ENCODE peak calls at places on chromosomes 5 and 9, in nine cellular contexts. One of them, this sample, is unnamed.

GRCh38 chr5:79032031-79032711 is 37.3 kb downstream of the DMGDH start:
- DNase-seq in neuronal stem cell: no peak
- DNase-seq in fibroblast of lung: no peak
- DNase-seq in CD4-positive, alpha-beta memory T cell: no peak
- DNase-seq in naive thymus-derived CD4-positive, alpha-beta T cell: no peak
- DNase-seq in CD8-positive, alpha-beta memory T cell: no peak
- DNase-seq in PC-3: no peak
- DNase-seq in adipocyte: no peak
- DNase-seq in cardiac fibroblast: no peak
- DNase-seq in this sample: no peak

GRCh38 chr5:109692011-109692410 is 2.3 kb downstream of the MAN2A1 start:
- DNase-seq in neuronal stem cell: no peak
- DNase-seq in fibroblast of lung: peak; percentile 64
- DNase-seq in CD4-positive, alpha-beta memory T cell: no peak
- DNase-seq in naive thymus-derived CD4-positive, alpha-beta T cell: no peak
- DNase-seq in CD8-positive, alpha-beta memory T cell: no peak
- DNase-seq in PC-3: peak; percentile 34
- DNase-seq in adipocyte: peak; percentile 81
- DNase-seq in cardiac fibroblast: peak; percentile 66
- DNase-seq in this sample: no peak

GRCh38 chr5:132226516-132227234 is 978 bp downstream of the P4HA2 start:
- DNase-seq in neuronal stem cell: no peak
- DNase-seq in fibroblast of lung: peak; percentile 59
- DNase-seq in CD4-positive, alpha-beta memory T cell: no peak
- DNase-seq in naive thymus-derived CD4-positive, alpha-beta T cell: no peak
- DNase-seq in CD8-positive, alpha-beta memory T cell: no peak
- DNase-seq in PC-3: no peak
- DNase-seq in adipocyte: peak; percentile 55
- DNase-seq in cardiac fibroblast: no peak
- DNase-seq in this sample: no peak

GRCh38 chr5:134085411-134085810 is 29.1 kb upstream of the TCF7 start:
- DNase-seq in neuronal stem cell: no peak
- DNase-seq in fibroblast of lung: no peak
- DNase-seq in CD4-positive, alpha-beta memory T cell: no peak
- DNase-seq in naive thymus-derived CD4-positive, alpha-beta T cell: no peak
- DNase-seq in CD8-positive, alpha-beta memory T cell: no peak
- DNase-seq in PC-3: no peak
- DNase-seq in adipocyte: no peak
- DNase-seq in cardiac fibroblast: no peak
- DNase-seq in this sample: no peak

GRCh38 chr9:128656416-128657343 is at the start of gene DYNC2I2:
- DNase-seq in neuronal stem cell: peak; percentile 96
- DNase-seq in fibroblast of lung: peak; percentile 94
- DNase-seq in CD4-positive, alpha-beta memory T cell: peak; percentile 95
- DNase-seq in naive thymus-derived CD4-positive, alpha-beta T cell: peak; percentile 96
- DNase-seq in CD8-positive, alpha-beta memory T cell: peak; percentile 95
- DNase-seq in PC-3: peak; percentile 91
- DNase-seq in adipocyte: peak; percentile 96
- DNase-seq in cardiac fibroblast: peak; percentile 95
- DNase-seq in this sample: peak; percentile 74

GRCh38 chr5:128649183-128649582 is 111.1 kb upstream of the FBN2 start:
- DNase-seq in neuronal stem cell: no peak
- DNase-seq in fibroblast of lung: peak; percentile 83
- DNase-seq in CD4-positive, alpha-beta memory T cell: no peak
- DNase-seq in naive thymus-derived CD4-positive, alpha-beta T cell: no peak
- DNase-seq in CD8-positive, alpha-beta memory T cell: no peak
- DNase-seq in PC-3: no peak
- DNase-seq in adipocyte: peak; percentile 95
- DNase-seq in cardiac fibroblast: peak; percentile 83
- DNase-seq in this sample: peak; percentile 46

GRCh38 chr5:67301285-67301904 is 104.8 kb upstream of the CD180 start:
- DNase-seq in neuronal stem cell: no peak
- DNase-seq in fibroblast of lung: peak; percentile 98
- DNase-seq in CD4-positive, alpha-beta memory T cell: no peak
- DNase-seq in naive thymus-derived CD4-positive, alpha-beta T cell: no peak
- DNase-seq in CD8-positive, alpha-beta memory T cell: no peak
- DNase-seq in PC-3: peak; percentile 40
- DNase-seq in adipocyte: peak; percentile 87
- DNase-seq in cardiac fibroblast: peak; percentile 96
- DNase-seq in this sample: peak; percentile 97

GRCh38 chr5:40166757-40167156 is 513.0 kb upstream of the PTGER4 start:
- DNase-seq in neuronal stem cell: no peak
- DNase-seq in fibroblast of lung: peak; percentile 39
- DNase-seq in CD4-positive, alpha-beta memory T cell: no peak
- DNase-seq in naive thymus-derived CD4-positive, alpha-beta T cell: no peak
- DNase-seq in CD8-positive, alpha-beta memory T cell: no peak
- DNase-seq in PC-3: peak; percentile 49
- DNase-seq in adipocyte: peak; percentile 15
- DNase-seq in cardiac fibroblast: peak; percentile 24
- DNase-seq in this sample: no peak

GRCh38 chr9:135060461-135061116 is 26.9 kb upstream of the OLFM1 start:
- DNase-seq in neuronal stem cell: no peak
- DNase-seq in fibroblast of lung: no peak
- DNase-seq in CD4-positive, alpha-beta memory T cell: no peak
- DNase-seq in naive thymus-derived CD4-positive, alpha-beta T cell: no peak
- DNase-seq in CD8-positive, alpha-beta memory T cell: no peak
- DNase-seq in PC-3: no peak
- DNase-seq in adipocyte: no peak
- DNase-seq in cardiac fibroblast: no peak
- DNase-seq in this sample: no peak

GRCh38 chr5:60674670-60675069 is 25.3 kb downstream of the DEPDC1B start:
- DNase-seq in neuronal stem cell: no peak
- DNase-seq in fibroblast of lung: no peak
- DNase-seq in CD4-positive, alpha-beta memory T cell: no peak
- DNase-seq in naive thymus-derived CD4-positive, alpha-beta T cell: no peak
- DNase-seq in CD8-positive, alpha-beta memory T cell: no peak
- DNase-seq in PC-3: no peak
- DNase-seq in adipocyte: no peak
- DNase-seq in cardiac fibroblast: peak; percentile 9
- DNase-seq in this sample: peak; percentile 6

GRCh38 chr5:16866795-16867584 is 69.1 kb downstream of the MYO10 start:
- DNase-seq in neuronal stem cell: peak; percentile 64
- DNase-seq in fibroblast of lung: peak; percentile 62
- DNase-seq in CD4-positive, alpha-beta memory T cell: no peak
- DNase-seq in naive thymus-derived CD4-positive, alpha-beta T cell: no peak
- DNase-seq in CD8-positive, alpha-beta memory T cell: no peak
- DNase-seq in PC-3: no peak
- DNase-seq in adipocyte: no peak
- DNase-seq in cardiac fibroblast: no peak
- DNase-seq in this sample: no peak

GRCh38 chr9:109320338-109320733 is 523 bp downstream of the EPB41L4B start:
- DNase-seq in neuronal stem cell: peak; percentile 26
- DNase-seq in fibroblast of lung: no peak
- DNase-seq in CD4-positive, alpha-beta memory T cell: no peak
- DNase-seq in naive thymus-derived CD4-positive, alpha-beta T cell: no peak
- DNase-seq in CD8-positive, alpha-beta memory T cell: no peak
- DNase-seq in PC-3: peak; percentile 32
- DNase-seq in adipocyte: peak; percentile 47
- DNase-seq in cardiac fibroblast: no peak
- DNase-seq in this sample: no peak

GRCh38 chr9:136372561-136373299 is 739 bp downstream of the CARD9 start:
- DNase-seq in neuronal stem cell: no peak
- DNase-seq in fibroblast of lung: peak; percentile 87
- DNase-seq in CD4-positive, alpha-beta memory T cell: no peak
- DNase-seq in naive thymus-derived CD4-positive, alpha-beta T cell: no peak
- DNase-seq in CD8-positive, alpha-beta memory T cell: no peak
- DNase-seq in PC-3: peak; percentile 8
- DNase-seq in adipocyte: peak; percentile 85
- DNase-seq in cardiac fibroblast: peak; percentile 69
- DNase-seq in this sample: peak; percentile 47

GRCh38 chr9:127281887-127282286 is 17.3 kb downstream of the GARNL3 start:
- DNase-seq in neuronal stem cell: no peak
- DNase-seq in fibroblast of lung: no peak
- DNase-seq in CD4-positive, alpha-beta memory T cell: no peak
- DNase-seq in naive thymus-derived CD4-positive, alpha-beta T cell: no peak
- DNase-seq in CD8-positive, alpha-beta memory T cell: no peak
- DNase-seq in PC-3: no peak
- DNase-seq in adipocyte: no peak
- DNase-seq in cardiac fibroblast: no peak
- DNase-seq in this sample: no peak

GRCh38 chr5:132221781-132222648 is 5.6 kb downstream of the P4HA2 start:
- DNase-seq in neuronal stem cell: no peak
- DNase-seq in fibroblast of lung: peak; percentile 97
- DNase-seq in CD4-positive, alpha-beta memory T cell: no peak
- DNase-seq in naive thymus-derived CD4-positive, alpha-beta T cell: no peak
- DNase-seq in CD8-positive, alpha-beta memory T cell: no peak
- DNase-seq in PC-3: no peak
- DNase-seq in adipocyte: peak; percentile 74
- DNase-seq in cardiac fibroblast: peak; percentile 67
- DNase-seq in this sample: peak; percentile 76

GRCh38 chr9:73152953-73153352 is 1.3 kb downstream of the ANXA1 start:
- DNase-seq in neuronal stem cell: no peak
- DNase-seq in fibroblast of lung: no peak
- DNase-seq in CD4-positive, alpha-beta memory T cell: peak; percentile 50
- DNase-seq in naive thymus-derived CD4-positive, alpha-beta T cell: no peak
- DNase-seq in CD8-positive, alpha-beta memory T cell: no peak
- DNase-seq in PC-3: peak; percentile 39
- DNase-seq in adipocyte: peak; percentile 68
- DNase-seq in cardiac fibroblast: peak; percentile 63
- DNase-seq in this sample: no peak

GRCh38 chr9:21153688-21154608 is 12.3 kb upstream of the IFNW1 start:
- DNase-seq in neuronal stem cell: peak; percentile 12
- DNase-seq in fibroblast of lung: peak; percentile 15
- DNase-seq in CD4-positive, alpha-beta memory T cell: peak; percentile 6
- DNase-seq in naive thymus-derived CD4-positive, alpha-beta T cell: peak; percentile 2
- DNase-seq in CD8-positive, alpha-beta memory T cell: no peak
- DNase-seq in PC-3: peak; percentile 32
- DNase-seq in adipocyte: peak; percentile 17
- DNase-seq in cardiac fibroblast: peak; percentile 48
- DNase-seq in this sample: peak; percentile 17

GRCh38 chr9:77879344-77880089 is 152.1 kb downstream of the GNAQ start:
- DNase-seq in neuronal stem cell: no peak
- DNase-seq in fibroblast of lung: no peak
- DNase-seq in CD4-positive, alpha-beta memory T cell: no peak
- DNase-seq in naive thymus-derived CD4-positive, alpha-beta T cell: no peak
- DNase-seq in CD8-positive, alpha-beta memory T cell: no peak
- DNase-seq in PC-3: peak; percentile 30
- DNase-seq in adipocyte: no peak
- DNase-seq in cardiac fibroblast: peak; percentile 66
- DNase-seq in this sample: no peak

GRCh38 chr9:98304381-98304780 is 48.9 kb upstream of the TBC1D2 start:
- DNase-seq in neuronal stem cell: no peak
- DNase-seq in fibroblast of lung: no peak
- DNase-seq in CD4-positive, alpha-beta memory T cell: no peak
- DNase-seq in naive thymus-derived CD4-positive, alpha-beta T cell: no peak
- DNase-seq in CD8-positive, alpha-beta memory T cell: no peak
- DNase-seq in PC-3: no peak
- DNase-seq in adipocyte: no peak
- DNase-seq in cardiac fibroblast: no peak
- DNase-seq in this sample: no peak

DNA sequence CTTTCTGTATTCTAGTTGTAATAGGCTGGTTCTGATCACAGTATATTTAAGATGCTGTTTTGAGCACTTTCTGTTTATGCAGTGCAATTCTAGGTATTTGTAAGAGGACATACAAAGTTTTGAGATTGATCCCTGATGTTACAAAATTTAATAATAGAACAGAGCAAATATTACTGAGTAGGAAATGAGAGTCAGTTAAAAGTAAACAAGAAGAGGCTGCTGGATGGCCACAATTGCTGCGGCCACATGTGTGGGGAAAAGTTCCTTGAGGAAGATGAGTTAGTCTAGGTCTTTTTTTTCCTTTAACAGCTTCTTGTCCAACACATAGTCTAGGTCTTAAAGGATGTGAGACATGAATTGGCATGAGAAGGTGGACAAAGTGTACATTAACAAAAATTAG is 11.3 kb downstream of the EHMT1 start:
- DNase-seq in neuronal stem cell: no peak
- DNase-seq in fibroblast of lung: no peak
- DNase-seq in CD4-positive, alpha-beta memory T cell: no peak
- DNase-seq in naive thymus-derived CD4-positive, alpha-beta T cell: no peak
- DNase-seq in CD8-positive, alpha-beta memory T cell: no peak
- DNase-seq in PC-3: no peak
- DNase-seq in adipocyte: no peak
- DNase-seq in cardiac fibroblast: peak; percentile 14
- DNase-seq in this sample: no peak
- H3K4me3 ChIP-seq in neuronal stem cell: no peak overlapping the region
- H3K4me3 ChIP-seq in fibroblast of lung: no peak overlapping the region
- H3K4me3 ChIP-seq in CD4-positive, alpha-beta memory T cell: no peak overlapping the region
- H3K4me3 ChIP-seq in naive thymus-derived CD4-positive, alpha-beta T cell: no peak overlapping the region
- H3K4me3 ChIP-seq in CD8-positive, alpha-beta memory T cell: no peak overlapping the region
- H3K4me3 ChIP-seq in PC-3: no peak overlapping the region
- H3K4me3 ChIP-seq in adipocyte: no peak overlapping the region
- H3K4me3 ChIP-seq in cardiac fibroblast: no peak overlapping the region
- H3K4me3 ChIP-seq in this sample: no peak overlapping the region

GRCh38 chr5:73215525-73215890 is 42.5 kb downstream of the TMEM174 start:
- DNase-seq in neuronal stem cell: no peak
- DNase-seq in fibroblast of lung: no peak
- DNase-seq in CD4-positive, alpha-beta memory T cell: no peak
- DNase-seq in naive thymus-derived CD4-positive, alpha-beta T cell: no peak
- DNase-seq in CD8-positive, alpha-beta memory T cell: no peak
- DNase-seq in PC-3: no peak
- DNase-seq in adipocyte: no peak
- DNase-seq in cardiac fibroblast: peak; percentile 16
- DNase-seq in this sample: no peak
- H3K4me3 ChIP-seq in neuronal stem cell: no peak overlapping the region
- H3K4me3 ChIP-seq in fibroblast of lung: peak overlapping the region; percentile 38
- H3K4me3 ChIP-seq in CD4-positive, alpha-beta memory T cell: no peak overlapping the region
- H3K4me3 ChIP-seq in naive thymus-derived CD4-positive, alpha-beta T cell: no peak overlapping the region
- H3K4me3 ChIP-seq in CD8-positive, alpha-beta memory T cell: peak overlapping the region; percentile 20
- H3K4me3 ChIP-seq in PC-3: peak overlapping the region; percentile 68
- H3K4me3 ChIP-seq in adipocyte: peak overlapping the region; percentile 66
- H3K4me3 ChIP-seq in cardiac fibroblast: peak overlapping the region; percentile 26
- H3K4me3 ChIP-seq in this sample: peak overlapping the region; percentile 47

DNA sequence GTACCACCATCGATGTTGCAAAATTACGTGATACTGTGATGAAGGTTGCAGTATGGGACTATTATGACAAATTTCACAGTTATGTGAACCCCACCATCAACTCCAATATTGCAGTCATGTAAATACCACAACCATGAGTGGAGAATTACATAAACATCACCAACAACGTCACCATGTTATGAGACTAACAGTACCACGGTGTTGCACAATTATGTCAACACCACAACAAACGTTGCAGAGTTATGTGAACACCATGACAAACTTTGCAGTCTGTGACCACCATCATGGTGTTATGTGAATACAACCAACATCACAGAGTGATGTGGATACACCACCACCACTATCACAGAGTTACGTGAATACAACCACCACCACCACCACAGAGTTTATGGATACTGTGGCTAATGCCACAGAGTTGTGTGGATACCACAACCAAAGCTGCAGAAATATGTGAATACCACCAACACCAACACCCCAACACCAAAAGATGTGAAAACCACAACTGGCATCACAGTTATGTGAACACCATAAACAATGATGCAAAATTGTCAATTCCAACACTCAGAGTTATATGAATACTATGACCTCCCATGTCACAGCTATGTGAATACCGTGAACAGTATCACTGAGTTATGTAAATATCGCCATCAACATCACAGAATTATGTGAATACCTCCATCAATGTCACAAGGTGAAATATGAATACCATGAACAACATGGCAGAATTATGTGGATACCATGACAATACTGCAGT is 62.4 kb downstream of the SHC3 start:
- DNase-seq in neuronal stem cell: no peak
- DNase-seq in fibroblast of lung: peak; percentile 92
- DNase-seq in CD4-positive, alpha-beta memory T cell: no peak
- DNase-seq in naive thymus-derived CD4-positive, alpha-beta T cell: no peak
- DNase-seq in CD8-positive, alpha-beta memory T cell: no peak
- DNase-seq in PC-3: no peak
- DNase-seq in adipocyte: peak; percentile 29
- DNase-seq in cardiac fibroblast: peak; percentile 97
- DNase-seq in this sample: peak; percentile 49
- H3K4me3 ChIP-seq in neuronal stem cell: no peak overlapping the region
- H3K4me3 ChIP-seq in fibroblast of lung: no peak overlapping the region
- H3K4me3 ChIP-seq in CD4-positive, alpha-beta memory T cell: no peak overlapping the region
- H3K4me3 ChIP-seq in naive thymus-derived CD4-positive, alpha-beta T cell: no peak overlapping the region
- H3K4me3 ChIP-seq in CD8-positive, alpha-beta memory T cell: no peak overlapping the region
- H3K4me3 ChIP-seq in PC-3: no peak overlapping the region
- H3K4me3 ChIP-seq in adipocyte: no peak overlapping the region
- H3K4me3 ChIP-seq in cardiac fibroblast: no peak overlapping the region
- H3K4me3 ChIP-seq in this sample: no peak overlapping the region

GRCh38 chr5:173923236-173924104 is 35.3 kb downstream of the CPEB4 start:
- DNase-seq in neuronal stem cell: no peak
- DNase-seq in fibroblast of lung: no peak
- DNase-seq in CD4-positive, alpha-beta memory T cell: no peak
- DNase-seq in naive thymus-derived CD4-positive, alpha-beta T cell: no peak
- DNase-seq in CD8-positive, alpha-beta memory T cell: no peak
- DNase-seq in PC-3: no peak
- DNase-seq in adipocyte: peak; percentile 54
- DNase-seq in cardiac fibroblast: peak; percentile 34
- DNase-seq in this sample: no peak
- H3K4me3 ChIP-seq in neuronal stem cell: no peak overlapping the region
- H3K4me3 ChIP-seq in fibroblast of lung: no peak overlapping the region
- H3K4me3 ChIP-seq in CD4-positive, alpha-beta memory T cell: no peak overlapping the region
- H3K4me3 ChIP-seq in naive thymus-derived CD4-positive, alpha-beta T cell: no peak overlapping the region
- H3K4me3 ChIP-seq in CD8-positive, alpha-beta memory T cell: no peak overlapping the region
- H3K4me3 ChIP-seq in PC-3: no peak overlapping the region
- H3K4me3 ChIP-seq in adipocyte: peak overlapping the region; percentile 36
- H3K4me3 ChIP-seq in cardiac fibroblast: no peak overlapping the region
- H3K4me3 ChIP-seq in this sample: no peak overlapping the region

This sample was measured in skeletal muscle cell.